ENCODE peak calls at places on chromosomes 3 and 15, in five cellular contexts. One of them, this sample, is unnamed.

GRCh38 chr15:65055201-65055870 is 10.1 kb downstream of the SLC51B start:
- DNase-seq in skeletal muscle cell: no peak
- DNase-seq in HFFc6: no peak
- DNase-seq in RCC 7860: peak
- DNase-seq in type B pancreatic cell: no peak
- DNase-seq in this sample: no peak

GRCh38 chr3:147574622-147575021 is 165.5 kb downstream of the ZIC1 start:
- DNase-seq in RCC 7860: no peak
- DNase-seq in type B pancreatic cell: no peak
- DNase-seq in skeletal muscle cell: no peak
- DNase-seq in HFFc6: no peak
- DNase-seq in this sample: no peak

GRCh38 chr15:79985571-79985970 is 14.6 kb upstream of the BCL2A1 start:
- DNase-seq in RCC 7860: no peak
- DNase-seq in skeletal muscle cell: no peak
- DNase-seq in HFFc6: no peak
- DNase-seq in type B pancreatic cell: no peak
- DNase-seq in this sample: no peak

GRCh38 chr3:12957334-12957733 is 115.9 kb downstream of the IQSEC1 start:
- DNase-seq in type B pancreatic cell: no peak
- DNase-seq in HFFc6: no peak
- DNase-seq in RCC 7860: no peak
- DNase-seq in skeletal muscle cell: no peak
- DNase-seq in this sample: no peak

GRCh38 chr3:42182555-42182954 is 83.4 kb downstream of the CCK start:
- DNase-seq in skeletal muscle cell: no peak
- DNase-seq in RCC 7860: no peak
- DNase-seq in type B pancreatic cell: no peak
- DNase-seq in HFFc6: no peak
- DNase-seq in this sample: peak

GRCh38 chr3:87167634-87168456 is 59.3 kb upstream of the CHMP2B start:
- DNase-seq in skeletal muscle cell: peak
- DNase-seq in RCC 7860: no peak
- DNase-seq in HFFc6: peak
- DNase-seq in type B pancreatic cell: no peak
- DNase-seq in this sample: no peak

GRCh38 chr3:14235896-14236295 is 57.3 kb downstream of the LSM3 start:
- DNase-seq in HFFc6: no peak
- DNase-seq in type B pancreatic cell: no peak
- DNase-seq in RCC 7860: no peak
- DNase-seq in skeletal muscle cell: no peak
- DNase-seq in this sample: no peak

GRCh38 chr15:44782516-44782915 is 46.2 kb downstream of the TRIM69 start:
- DNase-seq in RCC 7860: no peak
- DNase-seq in HFFc6: no peak
- DNase-seq in skeletal muscle cell: peak
- DNase-seq in type B pancreatic cell: no peak
- DNase-seq in this sample: no peak

GRCh38 chr3:187919990-187920389 is 174.7 kb upstream of the BCL6 start:
- DNase-seq in HFFc6: no peak
- DNase-seq in type B pancreatic cell: no peak
- DNase-seq in skeletal muscle cell: no peak
- DNase-seq in RCC 7860: no peak
- DNase-seq in this sample: no peak

GRCh38 chr3:43790060-43790459 is 99.3 kb downstream of the ABHD5 start:
- DNase-seq in skeletal muscle cell: no peak
- DNase-seq in RCC 7860: no peak
- DNase-seq in HFFc6: no peak
- DNase-seq in type B pancreatic cell: peak
- DNase-seq in this sample: no peak

GRCh38 chr3:197793246-197793645 is 2.2 kb downstream of the LRCH3 start:
- DNase-seq in type B pancreatic cell: no peak
- DNase-seq in RCC 7860: peak
- DNase-seq in HFFc6: peak
- DNase-seq in skeletal muscle cell: no peak
- DNase-seq in this sample: peak

GRCh38 chr3:46477756-46478155 is 13.1 kb upstream of the LTF start:
- DNase-seq in RCC 7860: no peak
- DNase-seq in skeletal muscle cell: no peak
- DNase-seq in type B pancreatic cell: no peak
- DNase-seq in HFFc6: no peak
- DNase-seq in this sample: no peak

GRCh38 chr15:94230886-94231727 is at the start of gene MCTP2:
- DNase-seq in skeletal muscle cell: no peak
- DNase-seq in type B pancreatic cell: peak
- DNase-seq in RCC 7860: peak
- DNase-seq in HFFc6: peak
- DNase-seq in this sample: no peak

GRCh38 chr3:122255757-122256439 is 69.2 kb upstream of the CSTA start:
- DNase-seq in RCC 7860: no peak
- DNase-seq in type B pancreatic cell: no peak
- DNase-seq in skeletal muscle cell: no peak
- DNase-seq in HFFc6: no peak
- DNase-seq in this sample: peak

GRCh38 chr3:125160911-125161371 is 51.6 kb downstream of the SLC12A8 start:
- DNase-seq in HFFc6: no peak
- DNase-seq in RCC 7860: no peak
- DNase-seq in skeletal muscle cell: no peak
- DNase-seq in type B pancreatic cell: no peak
- DNase-seq in this sample: no peak

GRCh38 chr15:87355946-87356345 is 900.6 kb downstream of the NTRK3 start:
- DNase-seq in skeletal muscle cell: no peak
- DNase-seq in RCC 7860: no peak
- DNase-seq in HFFc6: no peak
- DNase-seq in type B pancreatic cell: no peak
- DNase-seq in this sample: peak

GRCh38 chr3:197343111-197343510 is 44.7 kb upstream of the DLG1 start:
- DNase-seq in HFFc6: no peak
- DNase-seq in type B pancreatic cell: no peak
- DNase-seq in RCC 7860: no peak
- DNase-seq in skeletal muscle cell: no peak
- DNase-seq in this sample: no peak

GRCh38 chr15:90249123-90249863 is at the start of gene TTLL13:
- DNase-seq in type B pancreatic cell: peak
- DNase-seq in RCC 7860: peak
- DNase-seq in skeletal muscle cell: peak
- DNase-seq in HFFc6: peak
- DNase-seq in this sample: peak

GRCh38 chr15:53869044-53869805 is 109.0 kb upstream of the UNC13C start:
- DNase-seq in skeletal muscle cell: no peak
- DNase-seq in RCC 7860: no peak
- DNase-seq in HFFc6: peak
- DNase-seq in type B pancreatic cell: no peak
- DNase-seq in this sample: no peak

GRCh38 chr3:42638339-42638842 is 15.1 kb upstream of the ZBTB47 start:
- DNase-seq in RCC 7860: no peak
- DNase-seq in skeletal muscle cell: no peak
- DNase-seq in type B pancreatic cell: no peak
- DNase-seq in HFFc6: no peak
- DNase-seq in this sample: no peak

GRCh38 chr3:160124224-160124623 is 101.0 kb upstream of the C3orf80 start:
- DNase-seq in type B pancreatic cell: no peak
- DNase-seq in HFFc6: no peak
- DNase-seq in RCC 7860: no peak
- DNase-seq in skeletal muscle cell: no peak
- DNase-seq in this sample: no peak

GRCh38 chr3:179244874-179245273 is 6.0 kb downstream of the KCNMB3 start:
- DNase-seq in HFFc6: peak
- DNase-seq in RCC 7860: no peak
- DNase-seq in type B pancreatic cell: no peak
- DNase-seq in skeletal muscle cell: no peak
- DNase-seq in this sample: no peak

GRCh38 chr15:77504310-77504709 is 83.6 kb downstream of the HMG20A start:
- DNase-seq in HFFc6: no peak
- DNase-seq in RCC 7860: no peak
- DNase-seq in skeletal muscle cell: no peak
- DNase-seq in type B pancreatic cell: no peak
- DNase-seq in this sample: peak

GRCh38 chr3:126022741-126023359 is 53.9 kb downstream of the ROPN1B start:
- DNase-seq in RCC 7860: no peak
- DNase-seq in type B pancreatic cell: no peak
- DNase-seq in HFFc6: no peak
- DNase-seq in skeletal muscle cell: no peak
- DNase-seq in this sample: no peak

GRCh38 chr15:70584838-70585706 is 178.3 kb downstream of the UACA start:
- DNase-seq in RCC 7860: no peak
- DNase-seq in skeletal muscle cell: no peak
- DNase-seq in HFFc6: peak
- DNase-seq in type B pancreatic cell: peak
- DNase-seq in this sample: peak

GRCh38 chr3:89876116-89876515 is 768.7 kb downstream of the EPHA3 start:
- DNase-seq in HFFc6: no peak
- DNase-seq in type B pancreatic cell: no peak
- DNase-seq in skeletal muscle cell: no peak
- DNase-seq in RCC 7860: no peak
- DNase-seq in this sample: no peak

This sample was measured in DMS79 treated with DMSO at 0.1 percent for 48 hours.